ENCODE peak calls at places on chromosome 15, in seven cellular contexts. One of them, this sample, is unnamed.

GRCh38 chr15:30991301-30992072 is at the start of gene MTMR10:
- DNase-seq in kidney tubule cell: peak
- DNase-seq in renal cortical epithelial cell: peak
- DNase-seq in naive thymus-derived CD4-positive, alpha-beta T cell: peak
- DNase-seq in stimulated activated CD8-positive, alpha-beta memory T cell treated with anti-CD3 and anti-CD28 coated beads, Interleukin-4, amount 100 ng/mL, for 1 hour: peak
- DNase-seq in fibroblast of gingiva: peak
- DNase-seq in left ventricle myocardium inferior: peak
- DNase-seq in this sample: peak

GRCh38 chr15:39269352-39269751 is 311.5 kb upstream of the THBS1 start:
- DNase-seq in stimulated activated CD8-positive, alpha-beta memory T cell treated with anti-CD3 and anti-CD28 coated beads, Interleukin-4, amount 100 ng/mL, for 1 hour: no peak
- DNase-seq in left ventricle myocardium inferior: no peak
- DNase-seq in fibroblast of gingiva: no peak
- DNase-seq in renal cortical epithelial cell: no peak
- DNase-seq in kidney tubule cell: no peak
- DNase-seq in naive thymus-derived CD4-positive, alpha-beta T cell: no peak
- DNase-seq in this sample: no peak

GRCh38 chr15:66565731-66566130 is at the start of gene LCTL:
- DNase-seq in renal cortical epithelial cell: peak
- DNase-seq in fibroblast of gingiva: no peak
- DNase-seq in kidney tubule cell: peak
- DNase-seq in left ventricle myocardium inferior: no peak
- DNase-seq in naive thymus-derived CD4-positive, alpha-beta T cell: no peak
- DNase-seq in stimulated activated CD8-positive, alpha-beta memory T cell treated with anti-CD3 and anti-CD28 coated beads, Interleukin-4, amount 100 ng/mL, for 1 hour: no peak
- DNase-seq in this sample: peak

GRCh38 chr15:41429003-41429890 is 12.4 kb downstream of the RTF1 start:
- DNase-seq in fibroblast of gingiva: no peak
- DNase-seq in naive thymus-derived CD4-positive, alpha-beta T cell: no peak
- DNase-seq in left ventricle myocardium inferior: no peak
- DNase-seq in renal cortical epithelial cell: no peak
- DNase-seq in kidney tubule cell: no peak
- DNase-seq in stimulated activated CD8-positive, alpha-beta memory T cell treated with anti-CD3 and anti-CD28 coated beads, Interleukin-4, amount 100 ng/mL, for 1 hour: no peak
- DNase-seq in this sample: no peak

GRCh38 chr15:41495736-41496599 is 2.3 kb downstream of the ITPKA start:
- DNase-seq in stimulated activated CD8-positive, alpha-beta memory T cell treated with anti-CD3 and anti-CD28 coated beads, Interleukin-4, amount 100 ng/mL, for 1 hour: no peak
- DNase-seq in kidney tubule cell: no peak
- DNase-seq in left ventricle myocardium inferior: no peak
- DNase-seq in renal cortical epithelial cell: no peak
- DNase-seq in naive thymus-derived CD4-positive, alpha-beta T cell: no peak
- DNase-seq in fibroblast of gingiva: no peak
- DNase-seq in this sample: no peak

GRCh38 chr15:68303560-68304436 is 26.3 kb downstream of the FEM1B start:
- DNase-seq in fibroblast of gingiva: no peak
- DNase-seq in renal cortical epithelial cell: peak
- DNase-seq in left ventricle myocardium inferior: no peak
- DNase-seq in naive thymus-derived CD4-positive, alpha-beta T cell: no peak
- DNase-seq in stimulated activated CD8-positive, alpha-beta memory T cell treated with anti-CD3 and anti-CD28 coated beads, Interleukin-4, amount 100 ng/mL, for 1 hour: no peak
- DNase-seq in kidney tubule cell: peak
- DNase-seq in this sample: no peak

GRCh38 chr15:62868507-62868906 is 174.0 kb upstream of the TPM1 start:
- DNase-seq in fibroblast of gingiva: peak
- DNase-seq in renal cortical epithelial cell: no peak
- DNase-seq in kidney tubule cell: no peak
- DNase-seq in left ventricle myocardium inferior: no peak
- DNase-seq in naive thymus-derived CD4-positive, alpha-beta T cell: no peak
- DNase-seq in stimulated activated CD8-positive, alpha-beta memory T cell treated with anti-CD3 and anti-CD28 coated beads, Interleukin-4, amount 100 ng/mL, for 1 hour: no peak
- DNase-seq in this sample: no peak

GRCh38 chr15:79179108-79179561 is 88.6 kb upstream of the RASGRF1 start:
- DNase-seq in renal cortical epithelial cell: peak
- DNase-seq in kidney tubule cell: peak
- DNase-seq in stimulated activated CD8-positive, alpha-beta memory T cell treated with anti-CD3 and anti-CD28 coated beads, Interleukin-4, amount 100 ng/mL, for 1 hour: no peak
- DNase-seq in left ventricle myocardium inferior: no peak
- DNase-seq in fibroblast of gingiva: no peak
- DNase-seq in naive thymus-derived CD4-positive, alpha-beta T cell: no peak
- DNase-seq in this sample: peak

GRCh38 chr15:68576253-68577236 is 2.2 kb upstream of the CORO2B start:
- DNase-seq in stimulated activated CD8-positive, alpha-beta memory T cell treated with anti-CD3 and anti-CD28 coated beads, Interleukin-4, amount 100 ng/mL, for 1 hour: no peak
- DNase-seq in kidney tubule cell: no peak
- DNase-seq in renal cortical epithelial cell: no peak
- DNase-seq in fibroblast of gingiva: no peak
- DNase-seq in left ventricle myocardium inferior: no peak
- DNase-seq in naive thymus-derived CD4-positive, alpha-beta T cell: no peak
- DNase-seq in this sample: no peak